ENCODE peak calls at places on chromosomes 12 and 14, in eight cellular contexts. H is pancreas, K is midbrain, L is GM12865, X is thyroid gland, P is endothelial cell, Z is germinal center, T is HFFc6. C is an unnamed sample.
A peak's percentile ranks its signal among the peaks of the same experiment; 100 is the strongest.

GRCh38 chr12:9649532-9649940 is 20.0 kb upstream of the CLEC2D start:
- DNase-seq in H (no peak), K (no peak), L (peak; percentile 65), X (no peak), P (peak; percentile 9), Z (peak; percentile 42), T (no peak), C (no peak)

GRCh38 chr14:78709795-78710569 is 539.8 kb downstream of the NRXN3 start:
- DNase-seq in H (no peak), K (no peak), L (no peak), X (no peak), P (no peak), Z (no peak), T (no peak), C (no peak)

GRCh38 chr12:96211989-96212388 is 17.8 kb downstream of the ELK3 start:
- DNase-seq in H (no peak), K (no peak), L (peak; percentile 27), X (peak; percentile 20), P (no peak), Z (no peak), T (no peak), C (no peak)

GRCh38 chr14:99524804-99525698 is 43.8 kb downstream of the CCNK start:
- DNase-seq in H (no peak), K (no peak), L (no peak), X (no peak), P (no peak), Z (no peak), T (peak; percentile 49), C (no peak)

GRCh38 chr12:69042557-69042956 is 109.6 kb upstream of the CPM start:
- DNase-seq in H (no peak), K (no peak), L (no peak), X (no peak), P (no peak), Z (no peak), T (no peak), C (no peak)

GRCh38 chr12:111033281-111034147 is 113.1 kb upstream of the MYL2 start:
- DNase-seq in H (no peak), K (no peak), L (no peak), X (no peak), P (peak; percentile 47), Z (no peak), T (no peak), C (no peak)

GRCh38 chr14:70821916-70822705 is 12.8 kb upstream of the MAP3K9 start:
- DNase-seq in H (peak; percentile 44), K (peak; percentile 47), L (peak; percentile 52), X (peak; percentile 45), P (peak; percentile 46), Z (peak; percentile 60), T (peak; percentile 33), C (peak; percentile 43)

GRCh38 chr12:115163710-115164109 is 479.7 kb upstream of the TBX3 start:
- DNase-seq in H (no peak), K (no peak), L (no peak), X (no peak), P (no peak), Z (no peak), T (no peak), C (no peak)

GRCh38 chr14:55201219-55202096 is 10.1 kb upstream of the DLGAP5 start:
- DNase-seq in H (no peak), K (no peak), L (no peak), X (no peak), P (no peak), Z (no peak), T (no peak), C (no peak)

GRCh38 chr12:2009623-2010022 is 5.4 kb upstream of the DCP1B start:
- DNase-seq in H (no peak), K (no peak), L (no peak), X (no peak), P (no peak), Z (no peak), T (no peak), C (no peak)

GRCh38 chr12:29546000-29546399 is 48.5 kb upstream of the OVCH1 start:
- DNase-seq in H (no peak), K (no peak), L (no peak), X (no peak), P (no peak), Z (no peak), T (no peak), C (no peak)

GRCh38 chr14:73786942-73787759 is 64.5 kb upstream of the PTGR2 start:
- DNase-seq in H (peak; percentile 68), K (peak; percentile 70), L (peak; percentile 72), X (peak; percentile 69), P (peak; percentile 61), Z (peak; percentile 67), T (no peak), C (no peak)

GRCh38 chr14:95523051-95523817 is 6.8 kb upstream of the SYNE3 start:
- DNase-seq in H (no peak), K (no peak), L (no peak), X (peak; percentile 55), P (no peak), Z (no peak), T (no peak), C (no peak)

GRCh38 chr12:127780881-127781280 is 486.1 kb upstream of the TMEM132C start:
- DNase-seq in H (no peak), K (no peak), L (no peak), X (no peak), P (no peak), Z (no peak), T (no peak), C (no peak)

GRCh38 chr14:60204104-60204842 is 39.1 kb upstream of the DHRS7 start:
- DNase-seq in H (no peak), K (no peak), L (peak; percentile 95), X (no peak), P (no peak), Z (peak; percentile 26), T (no peak), C (no peak)

GRCh38 chr12:111685322-111685810 is 390 bp downstream of the BRAP start:
- DNase-seq in H (no peak), K (no peak), L (peak; percentile 5), X (no peak), P (no peak), Z (peak; percentile 26), T (no peak), C (no peak)

C was measured in GM19239.